ENCODE peak calls at places on chromosomes 13 and 19, in eight cellular contexts. G is kidney, O is IMR-90, T is prostate gland, M is heart left ventricle, C is upper lobe of left lung, F is lower lobe of right lung, I is GM23248. H is an unnamed sample.

GRCh38 chr13:98315466-98315865 is 138.4 kb upstream of the RNF113B start:
- DNase-seq in F (no peak), M (no peak), I (peak; percentile 82), O (peak; percentile 71), C (no peak), G (no peak), T (no peak), H (no peak)

GRCh38 chr13:78604782-78605611 is 1.6 kb upstream of the POU4F1 start:
- DNase-seq in T (no peak), I (peak; percentile 52), C (no peak), F (no peak), M (no peak), G (no peak), O (peak; percentile 8), H (no peak)

GRCh38 chr19:48613024-48613851 is 1.6 kb downstream of the FAM83E start:
- DNase-seq in F (no peak), I (no peak), M (no peak), T (no peak), C (peak; percentile 87), G (no peak), O (no peak), H (no peak)

GRCh38 chr13:48838193-48839000 is 137.3 kb upstream of the FNDC3A start:
- DNase-seq in O (peak; percentile 82), C (no peak), T (no peak), I (no peak), M (no peak), G (no peak), F (no peak), H (no peak)

GRCh38 chr19:49403404-49404187 is 15.5 kb downstream of the KASH5 start:
- DNase-seq in F (no peak), M (no peak), T (no peak), C (no peak), G (no peak), O (peak; percentile 33), I (no peak), H (peak; percentile 41)

GRCh38 chr19:15216363-15216762 is 15.6 kb upstream of the NOTCH3 start:
- DNase-seq in M (no peak), O (no peak), T (no peak), I (no peak), C (no peak), F (no peak), G (no peak), H (peak; percentile 81)

GRCh38 chr13:98275711-98276171 is 98.7 kb upstream of the RNF113B start:
- DNase-seq in T (no peak), F (no peak), C (no peak), O (no peak), M (no peak), G (no peak), I (peak; percentile 23), H (no peak)

GRCh38 chr13:113647351-113648217 is 10.4 kb downstream of the ATP4B start:
- DNase-seq in M (peak; percentile 87), T (peak; percentile 92), G (peak; percentile 96), C (peak; percentile 97), O (no peak), I (peak; percentile 43), F (peak; percentile 95), H (peak; percentile 82)

GRCh38 chr19:13835791-13836723 is 40.8 kb downstream of the ZSWIM4 start:
- DNase-seq in G (peak; percentile 81), O (no peak), C (peak; percentile 87), I (peak; percentile 50), M (peak; percentile 42), F (peak; percentile 82), T (no peak), H (peak; percentile 48)

GRCh38 chr13:37386276-37386675 is 212.3 kb downstream of the POSTN start:
- DNase-seq in T (no peak), M (no peak), O (peak; percentile 56), G (no peak), F (no peak), C (no peak), I (peak; percentile 56), H (no peak)

GRCh38 chr13:97257800-97258799 is 36.0 kb downstream of the MBNL2 start:
- DNase-seq in F (no peak), I (peak; percentile 91), C (no peak), O (peak; percentile 90), T (no peak), G (peak; percentile 89), M (peak; percentile 64), H (peak; percentile 71)

GRCh38 chr13:33402975-33403374 is 117.4 kb upstream of the STARD13 start:
- DNase-seq in F (no peak), G (no peak), I (no peak), C (no peak), M (no peak), O (no peak), T (no peak), H (no peak)

GRCh38 chr13:41652735-41653361 is 195.5 kb downstream of the RGCC start:
- DNase-seq in G (no peak), O (peak; percentile 79), I (peak; percentile 80), C (no peak), M (peak; percentile 25), T (peak; percentile 30), F (no peak), H (peak; percentile 41)

GRCh38 chr19:21848706-21849105 is 12.7 kb upstream of the ZNF43 start:
- DNase-seq in C (no peak), F (no peak), O (peak; percentile 31), I (no peak), T (no peak), G (no peak), M (no peak), H (no peak)

GRCh38 chr19:10214784-10215183 is 16.3 kb downstream of the S1PR2 start:
- DNase-seq in F (no peak), G (no peak), I (peak; percentile 79), C (no peak), M (no peak), T (no peak), O (peak; percentile 66), H (peak; percentile 25)

GRCh38 chr13:71290963-71291937 is 575.8 kb downstream of the DACH1 start:
- DNase-seq in G (no peak), M (peak; percentile 52), T (no peak), C (no peak), I (peak; percentile 33), F (no peak), O (peak; percentile 1), H (peak; percentile 19)

GRCh38 chr13:65057986-65058385 is 2172.2 kb downstream of the PCDH9 start:
- DNase-seq in I (no peak), C (no peak), G (no peak), M (no peak), O (no peak), F (no peak), T (no peak), H (no peak)
- H3K9me3 ChIP-seq in I (no peaks in the 10 kb centered on the region), C (no peaks in the 10 kb centered on the region), G (no peaks in the 10 kb centered on the region), M (peaks cover 20% of the 10 kb centered on the region), O (no peaks in the 10 kb centered on the region), F (peaks cover 5% of the 10 kb centered on the region), T (no peaks in the 10 kb centered on the region), H (no peaks in the 10 kb centered on the region)

GRCh38 chr19:4012092-4012974 is 4.8 kb downstream of the PIAS4 start:
- DNase-seq in O (no peak), G (no peak), M (no peak), C (no peak), T (peak; percentile 78), I (no peak), F (no peak), H (no peak)
- H3K27ac ChIP-seq in O (no peak overlapping the region), G (no peak overlapping the region), M (no peak overlapping the region), C (peak overlapping the region; percentile 17), T (peak overlapping the region; percentile 78), I (no peak overlapping the region), F (no peak overlapping the region), H (no peak overlapping the region)

GRCh38 chr19:28221736-28222135 is 991.2 kb downstream of the UQCRFS1 start:
- DNase-seq in I (no peak), O (no peak), T (no peak), F (no peak), C (no peak), G (no peak), M (no peak), H (no peak)
- H3K9me3 ChIP-seq in I (no peaks in the 10 kb centered on the region), O (peaks cover 51% of the 10 kb centered on the region), T (no peaks in the 10 kb centered on the region), F (no peaks in the 10 kb centered on the region), C (no peaks in the 10 kb centered on the region), G (no peaks in the 10 kb centered on the region), M (no peaks in the 10 kb centered on the region), H (no peaks in the 10 kb centered on the region)

GRCh38 chr19:47305309-47305751 is 4.3 kb upstream of the C5AR1 start:
- DNase-seq in G (peak; percentile 81), M (peak; percentile 34), C (no peak), I (peak; percentile 95), T (no peak), O (peak; percentile 90), F (peak; percentile 74), H (peak; percentile 65)
- H3K27ac ChIP-seq in G (no peak overlapping the region), M (no peak overlapping the region), C (no peak overlapping the region), I (peak overlapping the region; percentile 47), T (no peak overlapping the region), O (peak overlapping the region; percentile 22), F (no peak overlapping the region), H (no peak overlapping the region)

DNA sequence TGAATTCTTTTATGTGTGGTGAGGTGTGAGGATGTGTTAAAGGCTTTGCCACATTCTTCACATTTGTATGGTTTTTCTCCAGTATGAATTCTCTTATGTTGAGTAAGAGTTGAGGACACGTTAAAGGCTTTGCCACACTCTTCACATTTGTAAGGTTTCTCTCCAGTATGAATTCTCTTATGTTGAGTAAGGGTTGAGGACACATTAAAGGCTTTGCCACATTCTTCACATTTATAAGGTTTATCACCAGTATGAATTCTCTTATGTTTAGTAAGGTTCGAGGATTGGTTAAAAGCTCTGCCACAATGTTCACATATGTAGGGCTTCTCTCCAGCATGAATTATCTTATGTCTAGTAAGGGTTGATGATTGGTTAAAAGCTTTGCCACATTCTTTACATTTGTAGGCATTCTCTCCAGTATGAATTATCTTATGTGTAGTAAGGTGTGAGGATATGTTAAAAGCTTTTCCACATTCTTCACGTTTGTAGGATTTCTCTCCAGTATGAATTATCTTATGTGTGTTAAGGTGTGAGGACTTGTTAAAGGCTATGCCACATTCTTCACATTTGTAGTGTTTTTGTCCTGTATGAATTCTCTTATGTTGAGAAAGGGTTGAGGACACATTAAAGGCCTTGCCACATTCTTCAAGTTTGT is 27.1 kb downstream of the ZNF724 start:
- DNase-seq in T (no peak), C (no peak), G (no peak), O (no peak), I (no peak), F (no peak), M (no peak), H (no peak)
- H3K9me3 ChIP-seq in T (no peaks in the 10 kb centered on the region), C (peaks cover 85% of the 10 kb centered on the region), G (peaks cover 8% of the 10 kb centered on the region), O (peaks cover 51% of the 10 kb centered on the region), I (peaks cover 13% of the 10 kb centered on the region), F (peaks cover 97% of the 10 kb centered on the region), M (peaks cover 100% of the 10 kb centered on the region), H (peaks cover 83% of the 10 kb centered on the region)

DNA sequence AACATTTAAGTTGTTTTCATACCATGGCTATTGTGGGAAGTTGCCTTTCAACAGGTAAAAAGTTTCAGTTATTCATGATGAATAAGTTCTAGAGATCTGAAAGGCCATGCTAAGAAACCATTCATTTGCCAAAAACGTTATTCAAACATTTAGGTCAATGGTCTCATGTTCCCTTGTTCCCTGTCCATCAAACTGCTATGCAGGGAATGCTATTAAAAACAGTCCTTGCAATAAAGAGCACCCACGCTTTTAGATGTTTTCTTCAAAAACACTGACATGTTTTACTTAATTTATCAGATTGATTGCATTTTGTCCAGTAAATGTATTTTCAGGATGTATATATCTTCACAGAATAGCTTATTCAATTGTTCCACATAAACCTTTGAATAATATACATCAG is 573.2 kb upstream of the PCDH20 start:
- DNase-seq in C (no peak), I (no peak), M (no peak), T (no peak), F (no peak), G (no peak), O (no peak), H (no peak)
- H3K27ac ChIP-seq in C (no peak overlapping the region), I (no peak overlapping the region), M (no peak overlapping the region), T (no peak overlapping the region), F (no peak overlapping the region), G (no peak overlapping the region), O (no peak overlapping the region), H (no peak overlapping the region)